ENCODE peak calls at places on chromosome 21, in six cellular contexts. B is K562, D is GM12878, E is H1, G is GM12892, W is HepG2. M is an unnamed sample.

GRCh38 chr21:37198989-37199924 is 67.9 kb downstream of the VPS26C start:
- DNase-seq in B (no peak), G (no peak), W (no peak), D (no peak), E (no peak), M (no peak)

GRCh38 chr21:15171546-15171945 is 106.7 kb upstream of the NRIP1 start:
- DNase-seq in W (no peak), E (no peak), D (no peak), G (no peak), B (no peak), M (no peak)

GRCh38 chr21:26883768-26884167 is 38.6 kb upstream of the ADAMTS1 start:
- DNase-seq in G (no peak), W (no peak), D (no peak), E (no peak), B (no peak), M (no peak)

GRCh38 chr21:36190736-36191135 is 34.1 kb downstream of the DOP1B start:
- DNase-seq in E (no peak), B (no peak), W (no peak), D (no peak), G (no peak), M (no peak)

GRCh38 chr21:34603002-34603709 is 11.8 kb downstream of the RCAN1 start:
- DNase-seq in B (peak; percentile 75), E (peak; percentile 89), G (no peak), W (peak; percentile 59), D (no peak), M (peak; percentile 43)

GRCh38 chr21:14120091-14120734 is 90.5 kb downstream of the LIPI start:
- DNase-seq in E (peak; percentile 84), W (peak; percentile 11), D (peak; percentile 23), B (peak; percentile 43), G (no peak), M (no peak)

GRCh38 chr21:32958288-32958992 is 67.3 kb upstream of the OLIG2 start:
- DNase-seq in G (no peak), B (no peak), E (no peak), D (no peak), W (no peak), M (no peak)

GRCh38 chr21:34807881-34808568 is 139.2 kb downstream of the CLIC6 start:
- DNase-seq in G (no peak), D (no peak), B (no peak), W (no peak), E (no peak), M (no peak)

GRCh38 chr21:16002872-16003466 is 273.2 kb downstream of the USP25 start:
- DNase-seq in D (no peak), G (no peak), E (no peak), W (no peak), B (no peak), M (no peak)

GRCh38 chr21:37165606-37166005 is 92.6 kb downstream of the TTC3 start:
- DNase-seq in G (no peak), W (no peak), B (no peak), D (no peak), E (no peak), M (no peak)

GRCh38 chr21:17848228-17848627 is 29.1 kb upstream of the C21orf91 start:
- DNase-seq in D (peak; percentile 84), E (no peak), W (no peak), B (no peak), G (peak; percentile 10), M (peak; percentile 13)

GRCh38 chr21:17585875-17586450 is 26.7 kb downstream of the BTG3 start:
- DNase-seq in W (peak; percentile 41), E (no peak), B (peak; percentile 19), G (no peak), D (no peak), M (no peak)

GRCh38 chr21:15679630-15680029 is 50.2 kb upstream of the USP25 start:
- DNase-seq in D (no peak), W (peak; percentile 3), B (no peak), E (no peak), G (no peak), M (no peak)

GRCh38 chr21:32044205-32044874 is 171.5 kb downstream of the HUNK start:
- DNase-seq in B (no peak), G (no peak), E (no peak), D (no peak), W (no peak), M (no peak)

GRCh38 chr21:16117331-16117730 is 387.5 kb downstream of the USP25 start:
- DNase-seq in D (no peak), G (no peak), W (no peak), E (no peak), B (no peak), M (no peak)

GRCh38 chr21:39127506-39127905 is 55.7 kb downstream of the PSMG1 start:
- DNase-seq in E (peak; percentile 62), G (no peak), W (no peak), D (no peak), B (no peak), M (no peak)

GRCh38 chr21:31397515-31397926 is 53.5 kb upstream of the TIAM1 start:
- DNase-seq in G (no peak), D (no peak), B (no peak), E (no peak), W (no peak), M (no peak)

DNA sequence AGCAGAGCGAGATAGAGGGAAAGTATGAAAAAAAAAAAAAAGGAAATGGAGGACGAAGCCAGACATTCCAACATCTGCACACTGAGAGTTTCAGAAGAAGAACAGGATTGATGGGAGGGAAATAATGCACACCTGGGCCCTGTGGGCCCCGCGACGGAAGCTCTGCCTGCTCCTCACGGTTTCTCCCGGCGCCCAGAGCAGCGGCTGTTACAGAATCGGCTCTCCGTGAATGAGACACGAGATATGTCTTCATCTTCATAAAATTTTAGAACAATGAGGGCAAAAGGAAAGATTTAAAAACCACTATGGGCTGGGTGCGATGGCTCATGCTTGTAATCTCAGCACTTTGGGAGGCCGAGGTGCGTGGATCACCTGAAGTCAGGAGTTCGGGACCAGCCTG is 9.9 kb upstream of the LRRC3 start:
- DNase-seq in B (no peak), D (no peak), E (no peak), G (no peak), W (no peak), M (no peak)
- TF ChIP-seq TAF1 in B (no peak), D (no peak), E (no peak), G (no peak), W (no peak), M (no peak)

DNA sequence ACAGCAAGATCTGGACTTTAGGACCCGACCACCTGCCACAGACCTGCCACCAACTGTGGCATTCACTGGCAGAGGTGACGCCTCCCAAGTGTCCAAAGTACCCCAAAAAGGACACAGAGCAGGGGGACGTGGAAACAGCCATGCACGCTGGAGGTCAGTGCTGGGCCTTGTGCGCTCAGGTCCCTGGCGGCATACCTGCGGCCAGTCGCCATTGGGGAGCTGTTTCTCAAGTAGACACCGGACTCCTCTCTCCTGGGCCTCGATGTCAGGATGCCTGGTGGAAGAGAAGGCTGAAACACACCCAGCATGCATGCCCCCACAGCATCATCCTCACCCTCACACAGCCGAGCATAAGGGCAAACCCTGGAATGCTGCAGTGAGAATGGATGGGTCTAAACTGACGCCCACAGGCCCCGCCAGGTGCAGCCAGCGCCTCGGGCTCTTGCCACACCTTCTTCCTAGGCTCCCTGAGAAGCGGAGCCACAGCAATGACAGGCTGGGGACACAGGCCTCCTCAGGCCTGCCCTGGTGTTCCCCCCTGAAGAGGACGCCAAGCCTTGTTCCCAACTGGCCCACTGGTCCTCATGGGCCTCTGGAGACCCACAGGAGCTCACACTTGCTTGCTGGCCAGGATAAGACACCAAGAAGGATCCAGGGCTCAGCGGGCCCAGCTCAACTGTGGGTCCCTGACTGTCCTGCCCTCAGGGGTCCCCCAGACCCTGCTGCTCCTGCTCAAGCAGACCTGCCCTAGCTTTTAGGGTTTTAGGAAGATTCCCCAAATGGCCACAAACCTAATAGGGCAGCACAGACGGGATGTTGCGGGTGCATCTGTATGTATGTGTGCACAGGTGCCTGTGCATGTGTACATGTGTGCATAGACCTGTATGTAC is 7.7 kb upstream of the SPATC1L start:
- DNase-seq in W (no peak), B (no peak), E (peak; percentile 42), D (no peak), G (no peak), M (no peak)
- TF ChIP-seq POLR2AphosphoS5 in W (no peak), B (no peak), E (peak; percentile 16), D (no peak), G (no peak), M (no peak)

GRCh38 chr21:42234026-42234425 is 15.1 kb downstream of the ABCG1 start:
- DNase-seq in G (no peak), W (no peak), E (no peak), D (no peak), B (no peak), M (no peak)
- TF ChIP-seq POLR2A in G (no peak), W (no peak), E (no peak), D (no peak), B (no peak), M (no peak)

GRCh38 chr21:29182674-29183073 is 52.2 kb downstream of the MAP3K7CL start:
- DNase-seq in G (no peak), B (no peak), D (no peak), W (no peak), E (no peak), M (no peak)

GRCh38 chr21:29185633-29186032 is 55.2 kb downstream of the MAP3K7CL start:
- DNase-seq in E (no peak), B (no peak), D (no peak), G (no peak), W (no peak), M (no peak)

GRCh38 chr21:29184047-29184446 is 53.6 kb downstream of the MAP3K7CL start:
- DNase-seq in D (no peak), E (no peak), W (peak; percentile 36), B (no peak), G (no peak), M (no peak)

GRCh38 chr21:29186246-29186645 is 55.8 kb downstream of the MAP3K7CL start:
- DNase-seq in G (no peak), W (no peak), B (no peak), E (no peak), D (no peak), M (no peak)

GRCh38 chr21:29185172-29185571 is 54.7 kb downstream of the MAP3K7CL start:
- DNase-seq in B (no peak), E (no peak), W (no peak), G (no peak), D (no peak), M (no peak)
- TF ChIP-seq TAF1 in B (no peak), E (no peak), W (no peak), G (no peak), D (no peak), M (no peak)

GRCh38 chr21:42150458-42151085 is 68.4 kb upstream of the ABCG1 start:
- DNase-seq in B (no peak), D (no peak), G (no peak), E (no peak), W (no peak), M (no peak)

GRCh38 chr21:42153746-42154145 is 65.2 kb upstream of the ABCG1 start:
- DNase-seq in W (no peak), D (no peak), G (no peak), B (no peak), E (no peak), M (no peak)

GRCh38 chr21:42149656-42150457 is 69.1 kb upstream of the ABCG1 start:
- DNase-seq in E (no peak), B (no peak), W (no peak), G (no peak), D (no peak), M (no peak)

GRCh38 chr21:42153046-42153685 is 65.8 kb upstream of the ABCG1 start:
- DNase-seq in E (no peak), D (no peak), B (no peak), W (no peak), G (no peak), M (no peak)

GRCh38 chr21:42151148-42152074 is 67.5 kb upstream of the ABCG1 start:
- DNase-seq in E (no peak), B (no peak), G (no peak), W (no peak), D (no peak), M (no peak)
- TF ChIP-seq POLR2AphosphoS5 in E (no peak), B (no peak), G (no peak), W (no peak), D (no peak), M (no peak)

GRCh38 chr21:29024474-29025327 is at the start of gene USP16:
- DNase-seq in E (peak; percentile 98), B (peak; percentile 100), G (peak; percentile 88), W (peak; percentile 95), D (peak; percentile 99), M (peak; percentile 85)
- TF ChIP-seq POLR2A in E (peak; percentile 96), B (peak; percentile 95), G (peak; percentile 95), W (peak; percentile 95), D (peak; percentile 95), M (peak; percentile 92)

M was measured in GM12891.